ENCODE peak calls at places on chromosomes 1 and 21, in four cellular contexts. R is ELR, H is nucleus accumbens, E is foreskin keratinocyte. N is an unnamed sample.

GRCh38 chr1:7705048-7705907 is 65.8 kb upstream of the VAMP3 start:
- DNase-seq in R (no peak), H (peak; percentile 58), E (no peak), N (peak; percentile 68)

GRCh38 chr1:185368913-185369491 is 52.0 kb upstream of the IVNS1ABP start:
- DNase-seq in R (no peak), H (no peak), E (no peak), N (no peak)

GRCh38 chr1:232212248-232212647 is 417.7 kb downstream of the SIPA1L2 start:
- DNase-seq in R (no peak), H (no peak), E (no peak), N (no peak)

GRCh38 chr1:158049867-158050266 is 56.4 kb downstream of the KIRREL1 start:
- DNase-seq in R (no peak), H (no peak), E (no peak), N (no peak)

GRCh38 chr1:42221952-42222606 is 57.5 kb upstream of the GUCA2A start:
- DNase-seq in R (peak; percentile 80), H (no peak), E (peak; percentile 17), N (no peak)

GRCh38 chr1:10753279-10753678 is 43.2 kb downstream of the CASZ1 start:
- DNase-seq in R (no peak), H (no peak), E (no peak), N (no peak)

GRCh38 chr1:181159451-181160151 is 71.1 kb downstream of the IER5 start:
- DNase-seq in R (peak; percentile 82), H (no peak), E (peak; percentile 95), N (peak; percentile 72)

GRCh38 chr21:15400905-15401304 is 328.9 kb upstream of the USP25 start:
- DNase-seq in R (peak; percentile 5), H (no peak), E (no peak), N (no peak)

GRCh38 chr21:45543710-45544448 is 1.6 kb upstream of the SLC19A1 start:
- DNase-seq in R (no peak), H (no peak), E (no peak), N (no peak)

GRCh38 chr1:208201241-208201640 is 42.9 kb downstream of the PLXNA2 start:
- DNase-seq in R (peak; percentile 97), H (no peak), E (no peak), N (no peak)

GRCh38 chr1:201456499-201457309 is 12.3 kb downstream of the PHLDA3 start:
- DNase-seq in R (peak; percentile 98), H (peak; percentile 30), E (peak; percentile 59), N (no peak)

GRCh38 chr1:89546082-89546889 is 21.7 kb downstream of the LRRC8B start:
- DNase-seq in R (no peak), H (no peak), E (peak; percentile 21), N (no peak)

GRCh38 chr1:19974822-19975416 is 4.5 kb downstream of the PLA2G2A start:
- DNase-seq in R (peak; percentile 71), H (no peak), E (peak; percentile 63), N (peak; percentile 16)

GRCh38 chr1:17122449-17123194 is 3.4 kb upstream of the PADI2 start:
- DNase-seq in R (peak; percentile 52), H (no peak), E (no peak), N (no peak)

GRCh38 chr1:18893120-18893519 is 9.2 kb downstream of the ALDH4A1 start:
- DNase-seq in R (peak; percentile 22), H (no peak), E (no peak), N (no peak)

GRCh38 chr1:41714613-41715389 is 203.9 kb downstream of the HIVEP3 start:
- DNase-seq in R (peak; percentile 18), H (no peak), E (no peak), N (no peak)

GRCh38 chr1:16717174-16718108 is 22.9 kb upstream of the RNU1-4 start:
- DNase-seq in R (no peak), H (no peak), E (no peak), N (no peak)

GRCh38 chr1:28971980-28972771 is 57.8 kb downstream of the EPB41 start:
- DNase-seq in R (peak; percentile 95), H (no peak), E (peak; percentile 76), N (no peak)

GRCh38 chr1:99587008-99587407 is 58.9 kb upstream of the PALMD start:
- DNase-seq in R (no peak), H (no peak), E (no peak), N (no peak)

GRCh38 chr1:1240348-1240732 is 6.2 kb downstream of the C1QTNF12 start:
- DNase-seq in R (no peak), H (no peak), E (no peak), N (no peak)

GRCh38 chr1:219539645-219540254 is 73.2 kb downstream of the ZC3H11B start:
- DNase-seq in R (no peak), H (no peak), E (no peak), N (no peak)

GRCh38 chr1:175410560-175410959 is 218.0 kb upstream of the KIAA0040 start:
- DNase-seq in R (no peak), H (no peak), E (no peak), N (no peak)

GRCh38 chr1:172339840-172340239 is 80.6 kb upstream of the C1orf105 start:
- DNase-seq in R (no peak), H (no peak), E (no peak), N (no peak)